ENCODE peak calls at places on chromosomes 11 and 22, in ten cellular contexts. J is spleen, Z is HCT116, X is SJSA1, M is tibial nerve, S is neuronal stem cell, U is keratinocyte, W is psoas muscle, B is AG04450, C is OCI-LY7. N is an unnamed sample. For H3K9me3, the result is how much of the 10 kb centered on the place peaks cover.

GRCh38 chr22:49670610-49671330 is 156.9 kb downstream of the BRD1 start:
- DNase-seq in J (peak), Z (no peak), X (peak), M (no peak), S (peak), U (no peak), W (no peak), B (no peak), C (no peak), N (no peak)

GRCh38 chr22:17893900-17894299 is 119.6 kb upstream of the BID start:
- DNase-seq in J (no peak), Z (no peak), X (no peak), M (no peak), S (no peak), U (no peak), W (no peak), B (no peak), C (no peak), N (no peak)

GRCh38 chr11:111308140-111308539 is 9.8 kb downstream of the POU2AF3 start:
- DNase-seq in J (no peak), Z (no peak), X (no peak), M (no peak), S (no peak), U (no peak), W (no peak), B (no peak), C (no peak), N (no peak)

GRCh38 chr22:48612077-48612995 is 1215.3 kb downstream of the BRD1 start:
- DNase-seq in J (no peak), Z (no peak), X (no peak), M (no peak), S (no peak), U (no peak), W (no peak), B (no peak), C (no peak), N (no peak)

GRCh38 chr11:432501-433100 is 9.2 kb downstream of the ANO9 start:
- DNase-seq in J (no peak), Z (no peak), X (no peak), M (no peak), S (no peak), U (no peak), W (no peak), B (no peak), C (no peak), N (no peak)

GRCh38 chr11:36306888-36307287 is 10.8 kb downstream of the PRR5L start:
- DNase-seq in J (no peak), Z (peak), X (peak), M (peak), S (no peak), U (no peak), W (no peak), B (no peak), C (no peak), N (no peak)

GRCh38 chr11:74634537-74634936 is 42.2 kb downstream of the POLD3 start:
- DNase-seq in J (no peak), Z (peak), X (no peak), M (no peak), S (no peak), U (peak), W (no peak), B (no peak), C (no peak), N (no peak)

GRCh38 chr11:124085583-124085982 is 29.7 kb upstream of the VWA5A start:
- DNase-seq in J (no peak), Z (no peak), X (no peak), M (no peak), S (no peak), U (no peak), W (no peak), B (no peak), C (no peak), N (no peak)

GRCh38 chr22:38086942-38087341 is 3.0 kb upstream of the SLC16A8 start:
- DNase-seq in J (no peak), Z (no peak), X (no peak), M (no peak), S (no peak), U (no peak), W (peak), B (no peak), C (no peak), N (no peak)

GRCh38 chr22:50169774-50170341 is 673 bp upstream of the PANX2 start:
- DNase-seq in J (peak), Z (no peak), X (no peak), M (no peak), S (no peak), U (no peak), W (peak), B (no peak), C (no peak), N (no peak)

GRCh38 chr11:14854057-14854456 is 38.0 kb downstream of the CYP2R1 start:
- DNase-seq in J (no peak), Z (no peak), X (no peak), M (no peak), S (no peak), U (no peak), W (no peak), B (no peak), C (no peak), N (no peak)

GRCh38 chr11:12502041-12502440 is 124.7 kb downstream of the PARVA start:
- DNase-seq in J (no peak), Z (no peak), X (no peak), M (no peak), S (no peak), U (no peak), W (no peak), B (no peak), C (no peak), N (no peak)

GRCh38 chr11:11292839-11293238 is 60.2 kb downstream of the CSNK2A3 start:
- DNase-seq in J (no peak), Z (no peak), X (no peak), M (no peak), S (no peak), U (no peak), W (no peak), B (no peak), C (no peak), N (no peak)

GRCh38 chr11:23263466-23263865 is 403.2 kb upstream of the CCDC179 start:
- DNase-seq in J (no peak), Z (no peak), X (no peak), M (no peak), S (no peak), U (no peak), W (no peak), B (no peak), C (no peak), N (no peak)

GRCh38 chr11:82814379-82814778 is 80.7 kb upstream of the FAM181B start:
- DNase-seq in J (no peak), Z (no peak), X (no peak), M (no peak), S (peak), U (no peak), W (no peak), B (no peak), C (no peak), N (no peak)

GRCh38 chr11:8167796-8168195 is 1.0 kb downstream of the RIC3 start:
- DNase-seq in J (no peak), Z (no peak), X (no peak), M (no peak), S (no peak), U (no peak), W (no peak), B (no peak), C (no peak), N (no peak)

GRCh38 chr22:35327690-35328471 is 28.2 kb downstream of the TOM1 start:
- DNase-seq in J (peak), Z (no peak), X (no peak), M (no peak), S (no peak), U (no peak), W (no peak), B (no peak), C (no peak), N (no peak)

GRCh38 chr11:69351460-69351859 is 57.5 kb downstream of the MYEOV start:
- DNase-seq in J (no peak), Z (no peak), X (no peak), M (no peak), S (no peak), U (no peak), W (no peak), B (no peak), C (no peak), N (no peak)

GRCh38 chr11:85627332-85627997 is at the start of gene DLG2:
- DNase-seq in J (no peak), Z (no peak), X (no peak), M (peak), S (peak), U (no peak), W (no peak), B (no peak), C (peak), N (no peak)

GRCh38 chr11:4064278-4064955 is 30.2 kb upstream of the RRM1 start:
- DNase-seq in J (no peak), Z (no peak), X (no peak), M (no peak), S (no peak), U (no peak), W (no peak), B (no peak), C (no peak), N (no peak)

GRCh38 chr22:35893698-35894097 is 134.9 kb downstream of the RBFOX2 start:
- DNase-seq in J (no peak), Z (no peak), X (no peak), M (peak), S (no peak), U (no peak), W (no peak), B (no peak), C (peak), N (no peak)

GRCh38 chr11:133961890-133962289 is 5.1 kb upstream of the IGSF9B start:
- DNase-seq in J (no peak), Z (no peak), X (no peak), M (no peak), S (no peak), U (no peak), W (no peak), B (no peak), C (no peak), N (no peak)

GRCh38 chr22:44648085-44648820 is 53.8 kb upstream of the PRR5 start:
- DNase-seq in J (peak), Z (no peak), X (no peak), M (no peak), S (no peak), U (no peak), W (peak), B (no peak), C (no peak), N (no peak)

GRCh38 chr11:113895367-113896155 is 9.0 kb upstream of the HTR3B start:
- DNase-seq in J (no peak), Z (no peak), X (no peak), M (no peak), S (no peak), U (no peak), W (no peak), B (no peak), C (no peak), N (no peak)

GRCh38 chr11:105282658-105283057 is 143.1 kb upstream of the CARD18 start:
- DNase-seq in J (no peak), Z (no peak), X (no peak), M (no peak), S (no peak), U (no peak), W (no peak), B (no peak), C (no peak), N (no peak)

GRCh38 chr22:43754176-43754575 is 57.9 kb downstream of the EFCAB6 start:
- DNase-seq in J (no peak), Z (no peak), X (no peak), M (no peak), S (no peak), U (no peak), W (no peak), B (no peak), C (no peak), N (no peak)

GRCh38 chr22:21726650-21727049 is 8.9 kb downstream of the YPEL1 start:
- DNase-seq in J (no peak), Z (peak), X (no peak), M (no peak), S (no peak), U (no peak), W (no peak), B (no peak), C (peak), N (peak)

GRCh38 chr22:45400046-45400445 is 13.4 kb downstream of the SMC1B start:
- DNase-seq in J (no peak), Z (no peak), X (no peak), M (no peak), S (no peak), U (peak), W (no peak), B (no peak), C (no peak), N (no peak)

GRCh38 chr11:1391165-1392010 is 1.7 kb downstream of the BRSK2 start:
- DNase-seq in J (no peak), Z (no peak), X (no peak), M (no peak), S (no peak), U (no peak), W (no peak), B (no peak), C (no peak), N (no peak)

GRCh38 chr22:40178417-40179409 is 988 bp downstream of the TNRC6B start:
- DNase-seq in J (peak), Z (no peak), X (peak), M (peak), S (peak), U (no peak), W (no peak), B (no peak), C (peak), N (no peak)

GRCh38 chr11:121323208-121323607 is 30.6 kb downstream of the SC5D start:
- DNase-seq in J (no peak), Z (no peak), X (no peak), M (no peak), S (no peak), U (no peak), W (no peak), B (no peak), C (no peak), N (no peak)

GRCh38 chr11:16184588-16184987 is 171.8 kb downstream of the SOX6 start:
- DNase-seq in J (no peak), Z (no peak), X (peak), M (no peak), S (no peak), U (peak), W (no peak), B (peak), C (no peak), N (no peak)

GRCh38 chr22:24819941-24820461 is 14.0 kb downstream of the SGSM1 start:
- DNase-seq in J (no peak), Z (no peak), X (no peak), M (no peak), S (no peak), U (no peak), W (no peak), B (no peak), C (no peak), N (no peak)

GRCh38 chr11:44992774-44993173 is 42.1 kb upstream of the TP53I11 start:
- DNase-seq in J (no peak), Z (no peak), X (no peak), M (no peak), S (no peak), U (no peak), W (no peak), B (no peak), C (no peak), N (no peak)

GRCh38 chr11:44993971-44994705 is 43.5 kb upstream of the TP53I11 start:
- DNase-seq in J (no peak), Z (no peak), X (no peak), M (no peak), S (no peak), U (no peak), W (no peak), B (no peak), C (no peak), N (no peak)

GRCh38 chr11:44992181-44992582 is 41.5 kb upstream of the TP53I11 start:
- DNase-seq in J (no peak), Z (no peak), X (no peak), M (no peak), S (no peak), U (no peak), W (no peak), B (no peak), C (no peak), N (no peak)

GRCh38 chr11:44997566-44997965 is 46.9 kb upstream of the TP53I11 start:
- DNase-seq in J (no peak), Z (no peak), X (no peak), M (no peak), S (no peak), U (no peak), W (no peak), B (no peak), C (no peak), N (no peak)

DNA sequence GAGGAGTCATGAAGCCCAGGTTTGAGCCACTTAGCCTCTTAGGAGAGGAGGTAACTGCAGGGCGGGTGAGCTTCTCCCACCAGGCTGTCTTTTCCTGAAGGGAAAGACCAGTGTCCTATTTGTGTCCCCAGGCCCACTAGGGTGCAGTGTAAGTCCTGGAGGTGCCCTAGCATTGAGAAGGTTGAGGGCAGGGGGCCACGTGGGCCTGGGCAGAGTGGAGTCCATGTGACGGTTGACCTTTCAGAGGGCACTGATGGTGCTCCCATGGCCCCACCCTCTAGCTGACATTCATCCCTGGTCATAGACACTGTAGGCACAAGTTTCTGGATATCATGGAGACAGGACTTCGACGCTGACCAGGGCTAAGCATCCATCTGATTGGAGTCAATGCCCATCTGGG is 44.1 kb upstream of the TP53I11 start:
- DNase-seq in J (no peak), Z (no peak), X (no peak), M (no peak), S (no peak), U (no peak), W (no peak), B (no peak), C (no peak), N (no peak)
- H3K27ac ChIP-seq in J (no peak), Z (no peak), X (no peak), M (no peak), S (no peak), U (no peak), W (no peak), B (no peak), C (no peak), N (no peak)

GRCh38 chr22:31083377-31083768 is 2.3 kb downstream of the SMTN start:
- DNase-seq in J (no peak), Z (no peak), X (no peak), M (no peak), S (no peak), U (no peak), W (peak), B (no peak), C (no peak), N (no peak)
- H3K4me3 ChIP-seq in J (peak), Z (peak), X (no peak), M (peak), S (no peak), U (peak), W (peak), B (peak), C (peak), N (no peak)

GRCh38 chr11:78218707-78219492 is 30.2 kb downstream of the USP35 start:
- DNase-seq in J (peak), Z (no peak), X (no peak), M (no peak), S (no peak), U (no peak), W (no peak), B (no peak), C (no peak), N (no peak)

GRCh38 chr11:78219493-78220217 is 30.9 kb downstream of the USP35 start:
- DNase-seq in J (no peak), Z (no peak), X (no peak), M (no peak), S (no peak), U (no peak), W (no peak), B (no peak), C (no peak), N (no peak)

GRCh38 chr11:78217650-78218541 is 29.2 kb downstream of the USP35 start:
- DNase-seq in J (no peak), Z (no peak), X (no peak), M (no peak), S (no peak), U (no peak), W (no peak), B (no peak), C (no peak), N (no peak)

GRCh38 chr11:78221396-78222315 is 32.9 kb downstream of the USP35 start:
- DNase-seq in J (no peak), Z (no peak), X (no peak), M (no peak), S (no peak), U (no peak), W (no peak), B (no peak), C (no peak), N (no peak)

GRCh38 chr11:78220218-78221157 is 31.8 kb downstream of the USP35 start:
- DNase-seq in J (no peak), Z (no peak), X (no peak), M (no peak), S (no peak), U (no peak), W (no peak), B (no peak), C (no peak), N (no peak)
- H3K9me3 ChIP-seq in J (under half), Z (under half), X (under half), M (under half), S (under half), U (under half), W (under half), B (under half), C (under half), N (under half)

GRCh38 chr11:112826788-112827187 is 134.4 kb upstream of the NCAM1 start:
- DNase-seq in J (no peak), Z (no peak), X (no peak), M (no peak), S (no peak), U (no peak), W (no peak), B (no peak), C (no peak), N (no peak)

GRCh38 chr11:112828433-112828832 is 132.8 kb upstream of the NCAM1 start:
- DNase-seq in J (no peak), Z (no peak), X (no peak), M (no peak), S (no peak), U (no peak), W (no peak), B (no peak), C (no peak), N (no peak)

GRCh38 chr11:112822478-112823274 is 138.5 kb upstream of the NCAM1 start:
- DNase-seq in J (no peak), Z (no peak), X (no peak), M (no peak), S (no peak), U (no peak), W (no peak), B (no peak), C (no peak), N (no peak)

GRCh38 chr11:112830255-112830654 is 131.0 kb upstream of the NCAM1 start:
- DNase-seq in J (no peak), Z (no peak), X (no peak), M (no peak), S (no peak), U (no peak), W (no peak), B (no peak), C (no peak), N (no peak)

GRCh38 chr11:112826026-112826425 is 135.2 kb upstream of the NCAM1 start:
- DNase-seq in J (no peak), Z (no peak), X (no peak), M (no peak), S (no peak), U (no peak), W (no peak), B (no peak), C (no peak), N (no peak)
- H3K27ac ChIP-seq in J (no peak), Z (no peak), X (no peak), M (no peak), S (no peak), U (no peak), W (no peak), B (no peak), C (no peak), N (no peak)